ENCODE peak calls at places on chromosomes 6 and 20, in ten cellular contexts. One of them, this sample, is unnamed.

GRCh38 chr6:170093658-170094596 is 197.0 kb downstream of the DLL1 start:
- DNase-seq in stomach: peak
- DNase-seq in K562: no peak
- DNase-seq in esophagus muscularis mucosa: no peak
- DNase-seq in sigmoid colon: peak
- DNase-seq in tibial nerve: no peak
- DNase-seq in HepG2: no peak
- DNase-seq in GM12878: no peak
- DNase-seq in ovary: no peak
- DNase-seq in A549: no peak
- DNase-seq in this sample: no peak

GRCh38 chr20:29873946-29874345 is 1383.5 kb upstream of the DEFB115 start:
- DNase-seq in sigmoid colon: peak
- DNase-seq in tibial nerve: no peak
- DNase-seq in A549: no peak
- DNase-seq in K562: no peak
- DNase-seq in stomach: peak
- DNase-seq in GM12878: no peak
- DNase-seq in HepG2: no peak
- DNase-seq in ovary: no peak
- DNase-seq in esophagus muscularis mucosa: peak
- DNase-seq in this sample: peak

GRCh38 chr6:101597711-101598110 is 204.2 kb downstream of the GRIK2 start:
- DNase-seq in sigmoid colon: no peak
- DNase-seq in HepG2: no peak
- DNase-seq in esophagus muscularis mucosa: no peak
- DNase-seq in stomach: no peak
- DNase-seq in tibial nerve: no peak
- DNase-seq in ovary: no peak
- DNase-seq in GM12878: no peak
- DNase-seq in K562: no peak
- DNase-seq in A549: no peak
- DNase-seq in this sample: no peak

GRCh38 chr20:17557675-17558006 is 12.2 kb upstream of the DSTN start:
- DNase-seq in GM12878: no peak
- DNase-seq in tibial nerve: no peak
- DNase-seq in stomach: peak
- DNase-seq in K562: peak
- DNase-seq in esophagus muscularis mucosa: no peak
- DNase-seq in sigmoid colon: no peak
- DNase-seq in ovary: no peak
- DNase-seq in A549: peak
- DNase-seq in HepG2: peak
- DNase-seq in this sample: peak

GRCh38 chr20:58634121-58634817 is 16.8 kb upstream of the STX16 start:
- DNase-seq in HepG2: no peak
- DNase-seq in ovary: no peak
- DNase-seq in esophagus muscularis mucosa: no peak
- DNase-seq in sigmoid colon: peak
- DNase-seq in K562: no peak
- DNase-seq in tibial nerve: no peak
- DNase-seq in GM12878: no peak
- DNase-seq in A549: no peak
- DNase-seq in stomach: no peak
- DNase-seq in this sample: no peak

GRCh38 chr6:8432614-8433013 is 2.7 kb downstream of the SLC35B3 start:
- DNase-seq in GM12878: no peak
- DNase-seq in A549: no peak
- DNase-seq in tibial nerve: no peak
- DNase-seq in sigmoid colon: no peak
- DNase-seq in HepG2: no peak
- DNase-seq in ovary: no peak
- DNase-seq in K562: no peak
- DNase-seq in stomach: no peak
- DNase-seq in esophagus muscularis mucosa: no peak
- DNase-seq in this sample: no peak

GRCh38 chr6:122930252-122931180 is 65.5 kb upstream of the CLVS2 start:
- DNase-seq in A549: no peak
- DNase-seq in GM12878: peak
- DNase-seq in HepG2: no peak
- DNase-seq in stomach: no peak
- DNase-seq in K562: no peak
- DNase-seq in esophagus muscularis mucosa: no peak
- DNase-seq in ovary: no peak
- DNase-seq in sigmoid colon: no peak
- DNase-seq in tibial nerve: no peak
- DNase-seq in this sample: no peak

GRCh38 chr6:79335133-79335674 is 100.7 kb upstream of the HMGN3 start:
- DNase-seq in A549: no peak
- DNase-seq in stomach: no peak
- DNase-seq in sigmoid colon: no peak
- DNase-seq in tibial nerve: no peak
- DNase-seq in esophagus muscularis mucosa: no peak
- DNase-seq in HepG2: no peak
- DNase-seq in ovary: no peak
- DNase-seq in GM12878: peak
- DNase-seq in K562: no peak
- DNase-seq in this sample: no peak

GRCh38 chr20:52438326-52438963 is 246.9 kb upstream of the ZFP64 start:
- DNase-seq in HepG2: no peak
- DNase-seq in sigmoid colon: no peak
- DNase-seq in A549: no peak
- DNase-seq in GM12878: no peak
- DNase-seq in esophagus muscularis mucosa: no peak
- DNase-seq in tibial nerve: no peak
- DNase-seq in stomach: no peak
- DNase-seq in K562: no peak
- DNase-seq in ovary: no peak
- DNase-seq in this sample: no peak

GRCh38 chr6:41419385-41419784 is 84.0 kb downstream of the NCR2 start:
- DNase-seq in esophagus muscularis mucosa: no peak
- DNase-seq in GM12878: no peak
- DNase-seq in A549: no peak
- DNase-seq in HepG2: no peak
- DNase-seq in K562: no peak
- DNase-seq in tibial nerve: no peak
- DNase-seq in ovary: no peak
- DNase-seq in sigmoid colon: no peak
- DNase-seq in stomach: no peak
- DNase-seq in this sample: no peak

GRCh38 chr6:41423002-41423401 is 87.6 kb downstream of the NCR2 start:
- DNase-seq in GM12878: no peak
- DNase-seq in HepG2: no peak
- DNase-seq in A549: no peak
- DNase-seq in ovary: no peak
- DNase-seq in stomach: no peak
- DNase-seq in tibial nerve: no peak
- DNase-seq in esophagus muscularis mucosa: no peak
- DNase-seq in K562: no peak
- DNase-seq in sigmoid colon: no peak
- DNase-seq in this sample: no peak

GRCh38 chr6:41425511-41425910 is 90.1 kb downstream of the NCR2 start:
- DNase-seq in HepG2: no peak
- DNase-seq in A549: no peak
- DNase-seq in ovary: no peak
- DNase-seq in K562: no peak
- DNase-seq in esophagus muscularis mucosa: no peak
- DNase-seq in sigmoid colon: no peak
- DNase-seq in tibial nerve: no peak
- DNase-seq in GM12878: no peak
- DNase-seq in stomach: no peak
- DNase-seq in this sample: no peak

GRCh38 chr6:41424370-41425058 is 89.1 kb downstream of the NCR2 start:
- DNase-seq in sigmoid colon: peak
- DNase-seq in GM12878: peak
- DNase-seq in esophagus muscularis mucosa: peak
- DNase-seq in tibial nerve: peak
- DNase-seq in stomach: peak
- DNase-seq in ovary: peak
- DNase-seq in HepG2: peak
- DNase-seq in K562: peak
- DNase-seq in A549: peak
- DNase-seq in this sample: peak

DNA sequence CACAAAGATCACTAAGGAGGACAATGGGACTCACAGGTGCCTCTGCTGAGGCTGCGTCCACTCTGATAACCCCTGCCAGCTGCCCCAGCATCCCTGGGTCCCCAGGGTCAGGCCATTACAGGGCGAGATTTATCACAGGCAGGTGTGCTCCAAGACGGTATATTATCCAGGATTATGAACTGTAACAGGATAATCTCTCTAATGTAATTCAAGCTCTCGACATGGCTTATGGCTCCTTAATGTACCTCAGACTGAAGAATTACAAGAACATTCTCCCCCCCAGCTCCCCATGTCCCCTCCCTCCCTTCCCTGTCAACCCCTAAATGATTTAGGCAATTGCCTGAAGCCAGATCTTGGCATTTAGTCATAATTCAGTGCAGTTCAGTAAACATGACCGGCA is 86.7 kb downstream of the NCR2 start:
- DNase-seq in sigmoid colon: no peak
- DNase-seq in GM12878: no peak
- DNase-seq in ovary: no peak
- DNase-seq in A549: no peak
- DNase-seq in stomach: no peak
- DNase-seq in HepG2: no peak
- DNase-seq in tibial nerve: no peak
- DNase-seq in K562: no peak
- DNase-seq in esophagus muscularis mucosa: no peak
- DNase-seq in this sample: no peak
- TF ChIP-seq POLR2A in sigmoid colon: no peak
- TF ChIP-seq POLR2A in GM12878: no peak
- TF ChIP-seq POLR2A in ovary: no peak
- TF ChIP-seq POLR2A in A549: no peak
- TF ChIP-seq POLR2A in stomach: no peak
- TF ChIP-seq POLR2A in HepG2: no peak
- TF ChIP-seq POLR2A in tibial nerve: no peak
- TF ChIP-seq POLR2A in K562: no peak
- TF ChIP-seq POLR2A in esophagus muscularis mucosa: no peak
- TF ChIP-seq POLR2A in this sample: no peak

DNA sequence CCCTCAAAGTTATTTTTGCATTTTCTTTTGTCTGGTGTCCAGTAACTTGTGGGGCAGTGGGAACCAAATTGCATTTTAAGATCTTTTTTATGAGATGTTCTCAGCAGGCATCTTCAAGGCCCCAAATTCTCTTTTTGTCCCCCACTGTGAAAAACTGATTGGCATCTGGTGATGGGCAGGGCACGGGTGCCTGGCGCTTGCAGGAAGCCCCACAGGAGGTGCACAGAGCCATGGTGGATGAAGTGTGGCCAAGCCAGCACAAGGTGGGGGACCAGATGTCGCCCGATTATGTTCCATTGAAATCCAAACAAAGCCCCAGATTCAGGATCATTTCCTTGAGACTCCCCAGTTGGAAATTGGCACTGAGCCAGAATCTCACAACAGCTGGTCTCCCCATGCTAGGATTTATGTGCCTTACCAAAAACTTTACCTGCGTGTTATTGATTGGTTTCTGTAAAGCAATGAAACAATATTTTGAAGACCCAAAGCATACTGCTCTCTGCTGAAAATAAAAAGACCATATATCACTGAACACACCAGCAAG is 186.1 kb downstream of the ADAT2 start:
- DNase-seq in ovary: no peak
- DNase-seq in stomach: no peak
- DNase-seq in GM12878: no peak
- DNase-seq in sigmoid colon: no peak
- DNase-seq in HepG2: no peak
- DNase-seq in K562: no peak
- DNase-seq in tibial nerve: no peak
- DNase-seq in esophagus muscularis mucosa: no peak
- DNase-seq in A549: no peak
- DNase-seq in this sample: no peak
- TF ChIP-seq CTCF in ovary: no peak
- TF ChIP-seq CTCF in stomach: no peak
- TF ChIP-seq CTCF in GM12878: no peak
- TF ChIP-seq CTCF in sigmoid colon: no peak
- TF ChIP-seq CTCF in HepG2: no peak
- TF ChIP-seq CTCF in K562: no peak
- TF ChIP-seq CTCF in tibial nerve: no peak
- TF ChIP-seq CTCF in esophagus muscularis mucosa: no peak
- TF ChIP-seq CTCF in A549: no peak
- TF ChIP-seq CTCF in this sample: no peak

DNA sequence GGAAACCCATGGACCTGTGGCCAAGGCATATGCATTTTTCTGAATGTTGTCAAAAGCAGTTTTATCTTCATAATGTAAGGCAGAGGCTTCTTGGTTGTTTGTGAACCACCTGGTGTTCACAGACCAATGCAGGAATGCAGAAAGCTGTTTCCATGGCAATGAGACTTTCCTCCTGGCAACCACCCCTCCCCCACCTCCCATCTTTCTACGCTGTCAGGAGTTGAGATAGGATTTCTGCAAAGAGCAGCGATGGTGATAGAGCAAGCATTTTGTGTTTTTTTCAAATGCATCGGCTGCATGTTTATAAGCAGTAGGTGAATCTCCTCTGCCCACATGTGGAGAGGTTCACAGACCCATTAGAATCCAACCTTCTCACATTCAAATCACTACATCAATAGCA is 114.1 kb upstream of the SMLR1 start:
- DNase-seq in A549: no peak
- DNase-seq in GM12878: no peak
- DNase-seq in esophagus muscularis mucosa: no peak
- DNase-seq in K562: no peak
- DNase-seq in HepG2: no peak
- DNase-seq in stomach: no peak
- DNase-seq in sigmoid colon: no peak
- DNase-seq in tibial nerve: no peak
- DNase-seq in ovary: no peak
- DNase-seq in this sample: no peak
- TF ChIP-seq EP300 in A549: no peak
- TF ChIP-seq EP300 in GM12878: no peak
- TF ChIP-seq EP300 in esophagus muscularis mucosa: no peak
- TF ChIP-seq EP300 in K562: no peak
- TF ChIP-seq EP300 in HepG2: no peak
- TF ChIP-seq EP300 in stomach: no peak
- TF ChIP-seq EP300 in sigmoid colon: no peak
- TF ChIP-seq EP300 in tibial nerve: no peak
- TF ChIP-seq EP300 in ovary: no peak
- TF ChIP-seq EP300 in this sample: no peak

DNA sequence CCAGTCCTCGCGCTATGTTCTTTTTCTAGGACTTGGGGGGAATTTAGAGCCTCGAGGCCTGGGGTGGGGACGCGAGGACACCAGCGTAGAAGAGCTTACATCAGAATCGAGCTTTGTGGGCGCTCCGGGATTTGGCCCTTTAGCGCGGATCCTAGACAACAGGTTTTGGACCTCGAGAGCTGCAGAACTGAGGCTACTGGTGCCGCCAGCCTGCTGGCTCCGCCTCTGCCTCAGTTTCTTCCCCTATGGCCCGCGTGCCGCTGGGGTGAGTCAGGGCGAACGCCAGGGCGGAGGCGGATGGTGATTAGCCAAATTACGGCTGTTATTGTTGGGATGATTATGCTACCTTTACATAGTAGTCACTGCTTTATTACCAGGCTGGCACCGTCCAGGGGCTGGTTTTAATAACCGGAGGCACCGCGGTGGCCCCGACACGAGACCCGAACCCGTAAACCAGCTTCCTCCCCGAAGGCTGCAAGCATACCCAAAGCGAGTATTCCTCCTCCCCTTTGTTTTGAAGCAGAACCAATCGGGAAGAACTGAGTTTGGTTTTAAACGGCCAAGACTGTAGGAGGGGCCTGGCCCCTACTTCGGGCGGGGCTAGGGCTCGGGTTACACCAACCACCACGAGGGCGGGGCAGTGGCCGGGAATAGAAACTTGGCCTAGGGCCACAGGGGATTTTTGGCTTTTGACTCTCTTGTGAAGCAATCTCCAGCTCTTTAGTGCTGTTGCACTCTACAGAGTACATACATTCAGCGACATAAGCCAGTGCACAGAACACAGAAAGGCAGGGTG is 639 bp upstream of the GTPBP2 start:
- DNase-seq in ovary: peak
- DNase-seq in A549: peak
- DNase-seq in stomach: peak
- DNase-seq in sigmoid colon: peak
- DNase-seq in HepG2: peak
- DNase-seq in esophagus muscularis mucosa: peak
- DNase-seq in GM12878: peak
- DNase-seq in tibial nerve: peak
- DNase-seq in K562: peak
- DNase-seq in this sample: peak
- TF ChIP-seq POLR2A in ovary: peak
- TF ChIP-seq POLR2A in A549: no peak
- TF ChIP-seq POLR2A in stomach: no peak
- TF ChIP-seq POLR2A in sigmoid colon: peak
- TF ChIP-seq POLR2A in HepG2: peak
- TF ChIP-seq POLR2A in esophagus muscularis mucosa: no peak
- TF ChIP-seq POLR2A in GM12878: peak
- TF ChIP-seq POLR2A in tibial nerve: peak
- TF ChIP-seq POLR2A in K562: peak
- TF ChIP-seq POLR2A in this sample: peak